ENCODE peak calls at places on chromosomes 2 and 18, in ten cellular contexts. One of them, this sample, is unnamed.

GRCh38 chr2:240933966-240934700 is 28.0 kb downstream of the CROCC2 start:
- DNase-seq in cardiac muscle cell: no peak
- DNase-seq in endodermal cell: peak
- DNase-seq in tibial nerve: peak
- DNase-seq in sigmoid colon: peak
- DNase-seq in NB4: no peak
- DNase-seq in AG10803: no peak
- DNase-seq in tibial artery: no peak
- DNase-seq in MM.1S: no peak
- DNase-seq in DND-41: no peak
- DNase-seq in this sample: no peak

GRCh38 chr2:147610491-147611050 is 234.3 kb upstream of the ACVR2A start:
- DNase-seq in sigmoid colon: no peak
- DNase-seq in NB4: no peak
- DNase-seq in tibial nerve: no peak
- DNase-seq in AG10803: no peak
- DNase-seq in endodermal cell: no peak
- DNase-seq in MM.1S: no peak
- DNase-seq in DND-41: no peak
- DNase-seq in tibial artery: no peak
- DNase-seq in cardiac muscle cell: no peak
- DNase-seq in this sample: no peak

GRCh38 chr2:135030826-135031225 is 16.4 kb downstream of the MAP3K19 start:
- DNase-seq in sigmoid colon: no peak
- DNase-seq in tibial nerve: no peak
- DNase-seq in MM.1S: peak
- DNase-seq in DND-41: peak
- DNase-seq in tibial artery: no peak
- DNase-seq in endodermal cell: peak
- DNase-seq in cardiac muscle cell: peak
- DNase-seq in NB4: peak
- DNase-seq in AG10803: peak
- DNase-seq in this sample: peak

GRCh38 chr2:189337648-189338047 is 103.6 kb upstream of the WDR75 start:
- DNase-seq in AG10803: peak
- DNase-seq in cardiac muscle cell: no peak
- DNase-seq in endodermal cell: no peak
- DNase-seq in sigmoid colon: no peak
- DNase-seq in tibial nerve: no peak
- DNase-seq in MM.1S: no peak
- DNase-seq in DND-41: no peak
- DNase-seq in tibial artery: no peak
- DNase-seq in NB4: no peak
- DNase-seq in this sample: peak

GRCh38 chr2:127219716-127220090 is 396 bp downstream of the CYP27C1 start:
- DNase-seq in endodermal cell: peak
- DNase-seq in sigmoid colon: peak
- DNase-seq in AG10803: no peak
- DNase-seq in NB4: peak
- DNase-seq in cardiac muscle cell: peak
- DNase-seq in MM.1S: no peak
- DNase-seq in tibial artery: no peak
- DNase-seq in tibial nerve: no peak
- DNase-seq in DND-41: no peak
- DNase-seq in this sample: no peak

GRCh38 chr18:35489913-35490490 is 7.8 kb downstream of the INO80C start:
- DNase-seq in NB4: no peak
- DNase-seq in cardiac muscle cell: no peak
- DNase-seq in AG10803: no peak
- DNase-seq in DND-41: no peak
- DNase-seq in endodermal cell: no peak
- DNase-seq in MM.1S: no peak
- DNase-seq in tibial artery: no peak
- DNase-seq in tibial nerve: no peak
- DNase-seq in sigmoid colon: no peak
- DNase-seq in this sample: no peak

GRCh38 chr2:8224679-8225181 is 457.1 kb upstream of the ID2 start:
- DNase-seq in cardiac muscle cell: no peak
- DNase-seq in MM.1S: no peak
- DNase-seq in endodermal cell: no peak
- DNase-seq in DND-41: no peak
- DNase-seq in NB4: no peak
- DNase-seq in AG10803: no peak
- DNase-seq in sigmoid colon: no peak
- DNase-seq in tibial artery: no peak
- DNase-seq in tibial nerve: no peak
- DNase-seq in this sample: no peak

GRCh38 chr2:131724019-131724418 is 196.3 kb downstream of the CCDC74A start:
- DNase-seq in cardiac muscle cell: no peak
- DNase-seq in DND-41: no peak
- DNase-seq in AG10803: no peak
- DNase-seq in tibial nerve: no peak
- DNase-seq in sigmoid colon: no peak
- DNase-seq in NB4: no peak
- DNase-seq in endodermal cell: peak
- DNase-seq in MM.1S: no peak
- DNase-seq in tibial artery: no peak
- DNase-seq in this sample: peak

GRCh38 chr2:64230540-64230939 is 86.3 kb upstream of the PELI1 start:
- DNase-seq in tibial artery: no peak
- DNase-seq in tibial nerve: no peak
- DNase-seq in MM.1S: no peak
- DNase-seq in AG10803: no peak
- DNase-seq in NB4: no peak
- DNase-seq in endodermal cell: no peak
- DNase-seq in sigmoid colon: no peak
- DNase-seq in DND-41: no peak
- DNase-seq in cardiac muscle cell: no peak
- DNase-seq in this sample: no peak

GRCh38 chr18:48874233-48874632 is 76.5 kb downstream of the SMAD7 start:
- DNase-seq in DND-41: no peak
- DNase-seq in tibial artery: no peak
- DNase-seq in NB4: no peak
- DNase-seq in sigmoid colon: no peak
- DNase-seq in MM.1S: no peak
- DNase-seq in AG10803: no peak
- DNase-seq in cardiac muscle cell: no peak
- DNase-seq in endodermal cell: no peak
- DNase-seq in tibial nerve: no peak
- DNase-seq in this sample: no peak

GRCh38 chr2:25664531-25665307 is 8.7 kb downstream of the DTNB start:
- DNase-seq in tibial nerve: peak
- DNase-seq in sigmoid colon: peak
- DNase-seq in AG10803: peak
- DNase-seq in tibial artery: peak
- DNase-seq in endodermal cell: peak
- DNase-seq in MM.1S: peak
- DNase-seq in DND-41: peak
- DNase-seq in cardiac muscle cell: peak
- DNase-seq in NB4: peak
- DNase-seq in this sample: peak

GRCh38 chr2:6518361-6518760 is 347.3 kb downstream of the CMPK2 start:
- DNase-seq in sigmoid colon: no peak
- DNase-seq in cardiac muscle cell: no peak
- DNase-seq in MM.1S: no peak
- DNase-seq in endodermal cell: no peak
- DNase-seq in AG10803: no peak
- DNase-seq in DND-41: no peak
- DNase-seq in NB4: no peak
- DNase-seq in tibial nerve: no peak
- DNase-seq in tibial artery: no peak
- DNase-seq in this sample: no peak

GRCh38 chr2:201127128-201127521 is 11.2 kb downstream of the CFLAR start:
- DNase-seq in NB4: no peak
- DNase-seq in tibial artery: no peak
- DNase-seq in sigmoid colon: no peak
- DNase-seq in tibial nerve: no peak
- DNase-seq in endodermal cell: no peak
- DNase-seq in cardiac muscle cell: no peak
- DNase-seq in DND-41: no peak
- DNase-seq in AG10803: no peak
- DNase-seq in MM.1S: peak
- DNase-seq in this sample: no peak

GRCh38 chr18:22711381-22711717 is 221.8 kb upstream of the RBBP8 start:
- DNase-seq in MM.1S: no peak
- DNase-seq in sigmoid colon: no peak
- DNase-seq in NB4: no peak
- DNase-seq in endodermal cell: no peak
- DNase-seq in cardiac muscle cell: no peak
- DNase-seq in tibial nerve: no peak
- DNase-seq in tibial artery: no peak
- DNase-seq in DND-41: no peak
- DNase-seq in AG10803: no peak
- DNase-seq in this sample: no peak
- H3K4me3 ChIP-seq in MM.1S: no peak
- H3K4me3 ChIP-seq in sigmoid colon: peak
- H3K4me3 ChIP-seq in NB4: no peak
- H3K4me3 ChIP-seq in endodermal cell: peak
- H3K4me3 ChIP-seq in cardiac muscle cell: no peak
- H3K4me3 ChIP-seq in tibial nerve: peak
- H3K4me3 ChIP-seq in tibial artery: peak
- H3K4me3 ChIP-seq in DND-41: no peak
- H3K4me3 ChIP-seq in AG10803: no peak
- H3K4me3 ChIP-seq in this sample: peak

DNA sequence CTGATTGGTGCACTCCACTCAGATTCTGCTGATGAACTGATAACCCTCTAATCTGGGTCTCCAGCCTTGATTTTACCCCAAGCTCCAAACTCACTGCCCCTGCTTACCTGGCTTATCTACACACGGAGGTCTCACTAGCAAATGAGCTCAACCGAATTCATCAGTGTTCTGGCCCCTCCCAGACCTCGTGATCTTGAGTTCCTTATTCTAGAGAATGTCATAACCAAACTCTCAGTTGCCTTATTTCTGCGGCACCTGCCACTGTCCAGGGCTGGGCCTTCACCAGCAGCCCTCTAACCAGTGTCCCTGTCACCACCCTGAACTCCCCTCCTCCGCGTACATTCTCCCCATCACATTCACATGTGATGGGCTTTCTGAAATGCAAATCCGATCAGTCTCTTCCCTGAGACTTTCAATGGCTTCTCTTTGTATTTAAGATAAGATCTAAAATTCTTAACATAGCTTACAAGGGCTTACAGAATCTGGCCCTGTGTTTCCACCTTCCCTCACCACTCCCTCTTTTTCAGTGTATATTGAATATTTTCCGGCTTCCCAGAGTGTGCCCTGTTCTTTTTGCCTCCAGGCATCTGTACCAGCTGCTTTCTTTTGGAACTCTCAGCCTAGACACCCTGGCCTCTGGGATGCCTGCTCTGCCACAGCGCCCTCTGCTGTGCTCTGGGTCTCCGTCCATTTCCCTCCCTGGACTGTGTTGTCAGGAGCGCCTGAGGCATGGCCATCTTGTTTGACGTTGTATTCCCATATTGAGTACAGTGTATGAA is 31.1 kb downstream of the NAB1 start:
- DNase-seq in cardiac muscle cell: peak
- DNase-seq in tibial nerve: no peak
- DNase-seq in AG10803: no peak
- DNase-seq in tibial artery: peak
- DNase-seq in sigmoid colon: no peak
- DNase-seq in NB4: peak
- DNase-seq in DND-41: peak
- DNase-seq in endodermal cell: peak
- DNase-seq in MM.1S: peak
- DNase-seq in this sample: peak
- TF ChIP-seq CTCF in cardiac muscle cell: peak
- TF ChIP-seq CTCF in tibial nerve: no peak
- TF ChIP-seq CTCF in AG10803: peak
- TF ChIP-seq CTCF in tibial artery: peak
- TF ChIP-seq CTCF in sigmoid colon: peak
- TF ChIP-seq CTCF in NB4: peak
- TF ChIP-seq CTCF in DND-41: peak
- TF ChIP-seq CTCF in endodermal cell: peak
- TF ChIP-seq CTCF in MM.1S: peak
- TF ChIP-seq CTCF in this sample: peak

DNA sequence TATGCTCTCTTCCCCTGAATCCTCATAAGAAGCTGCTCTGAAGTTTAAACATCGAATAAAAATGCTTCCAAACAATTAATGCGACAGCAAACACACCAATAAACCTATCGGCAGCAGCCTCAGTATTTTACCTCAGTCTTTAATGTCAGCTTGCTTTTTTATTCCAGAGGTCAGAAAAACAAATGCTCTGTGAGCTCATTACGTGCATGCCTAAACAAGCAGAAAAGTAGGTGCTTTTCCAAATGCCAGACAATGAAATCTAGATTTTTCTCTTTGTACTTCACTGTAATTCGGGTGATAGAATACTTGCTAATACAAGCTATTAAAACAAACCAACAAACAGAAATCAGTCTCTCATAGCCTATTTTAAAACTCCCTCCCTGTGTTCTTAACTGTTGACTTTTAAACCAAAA is 381.5 kb downstream of the NRXN1 start:
- DNase-seq in endodermal cell: no peak
- DNase-seq in NB4: no peak
- DNase-seq in tibial nerve: no peak
- DNase-seq in AG10803: no peak
- DNase-seq in tibial artery: no peak
- DNase-seq in cardiac muscle cell: no peak
- DNase-seq in sigmoid colon: no peak
- DNase-seq in MM.1S: no peak
- DNase-seq in DND-41: no peak
- DNase-seq in this sample: no peak
- H3K4me3 ChIP-seq in endodermal cell: no peak
- H3K4me3 ChIP-seq in NB4: no peak
- H3K4me3 ChIP-seq in tibial nerve: no peak
- H3K4me3 ChIP-seq in AG10803: no peak
- H3K4me3 ChIP-seq in tibial artery: no peak
- H3K4me3 ChIP-seq in cardiac muscle cell: no peak
- H3K4me3 ChIP-seq in sigmoid colon: no peak
- H3K4me3 ChIP-seq in MM.1S: no peak
- H3K4me3 ChIP-seq in DND-41: no peak
- H3K4me3 ChIP-seq in this sample: no peak

DNA sequence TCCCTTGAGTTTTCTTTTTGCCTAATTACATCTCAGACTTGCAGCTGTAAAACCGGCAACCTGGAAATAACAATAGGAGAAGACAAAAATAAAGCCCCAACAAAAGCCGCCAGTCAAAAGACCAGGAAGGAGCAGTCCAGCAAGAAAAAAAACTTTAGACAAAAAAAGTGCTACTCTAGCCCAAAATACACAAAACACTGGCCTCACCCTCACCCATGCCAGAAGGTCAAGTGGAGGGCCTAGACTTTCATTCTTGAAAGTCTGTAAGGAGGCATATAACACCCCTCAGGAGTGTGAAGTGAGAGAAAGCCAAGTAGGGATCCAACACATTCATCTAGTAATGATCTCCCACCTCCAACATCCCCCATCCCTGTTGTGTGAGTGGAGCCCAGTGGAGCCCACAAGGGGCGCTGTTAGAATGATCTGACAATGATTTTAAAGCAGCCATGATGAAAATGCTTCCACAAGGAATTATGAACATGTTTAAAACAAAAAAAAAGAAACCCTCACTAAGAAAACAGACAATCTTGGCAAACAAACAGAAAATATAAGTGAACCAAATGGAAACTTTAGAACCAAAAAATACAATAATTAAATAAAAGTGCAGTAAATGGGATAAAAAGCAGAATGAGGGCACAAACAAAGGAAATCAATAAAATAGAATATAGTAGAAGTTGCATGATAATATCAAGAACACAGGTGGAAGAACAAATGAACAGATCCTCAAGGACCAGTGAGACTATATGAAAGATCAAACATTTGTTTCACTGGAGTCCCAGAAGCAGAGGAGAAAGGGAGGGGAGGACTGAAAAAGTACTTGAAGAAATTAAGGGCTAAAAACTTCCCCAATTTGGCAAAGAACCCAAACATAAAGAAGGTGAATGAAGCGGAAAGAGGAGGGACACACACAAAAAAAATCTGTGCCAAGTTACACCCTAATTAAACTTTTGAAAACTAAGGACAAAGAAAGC is 23.9 kb downstream of the SESTD1 start:
- DNase-seq in tibial artery: no peak
- DNase-seq in endodermal cell: peak
- DNase-seq in AG10803: no peak
- DNase-seq in tibial nerve: no peak
- DNase-seq in NB4: no peak
- DNase-seq in cardiac muscle cell: no peak
- DNase-seq in DND-41: no peak
- DNase-seq in MM.1S: no peak
- DNase-seq in sigmoid colon: no peak
- DNase-seq in this sample: no peak
- TF ChIP-seq CTCF in tibial artery: no peak
- TF ChIP-seq CTCF in endodermal cell: peak
- TF ChIP-seq CTCF in AG10803: no peak
- TF ChIP-seq CTCF in tibial nerve: no peak
- TF ChIP-seq CTCF in NB4: peak
- TF ChIP-seq CTCF in cardiac muscle cell: no peak
- TF ChIP-seq CTCF in DND-41: peak
- TF ChIP-seq CTCF in MM.1S: no peak
- TF ChIP-seq CTCF in sigmoid colon: no peak
- TF ChIP-seq CTCF in this sample: peak

This sample was measured in cardiac fibroblast.